ENCODE peak calls at places on chromosomes 3 and 15, in seven cellular contexts. Q is GM23338; Y is heart right ventricle; M is lung; T is tibial artery; O is cardiac muscle cell; N is effector memory CD4-positive, alpha-beta T cell. W is an unnamed sample.

GRCh38 chr3:190494907-190495306 is 19.0 kb upstream of the IL1RAP start:
- DNase-seq in Q (no peak), Y (no peak), M (no peak), T (no peak), O (no peak), N (no peak), W (no peak)

GRCh38 chr3:152335273-152335672 is 66.5 kb downstream of the MBNL1 start:
- DNase-seq in Q (no peak), Y (no peak), M (no peak), T (no peak), O (no peak), N (no peak), W (no peak)

GRCh38 chr3:158808697-158809096 is 6.8 kb downstream of the MFSD1 start:
- DNase-seq in Q (no peak), Y (no peak), M (no peak), T (no peak), O (peak; percentile 17), N (no peak), W (no peak)

GRCh38 chr3:57434041-57434440 is 110.1 kb downstream of the DNAH12 start:
- DNase-seq in Q (peak; percentile 79), Y (no peak), M (no peak), T (no peak), O (peak; percentile 65), N (no peak), W (no peak)

GRCh38 chr3:72144773-72145505 is 360.0 kb upstream of the PROK2 start:
- DNase-seq in Q (no peak), Y (peak; percentile 32), M (no peak), T (no peak), O (no peak), N (no peak), W (no peak)

GRCh38 chr3:11115548-11115947 is 38.7 kb upstream of the HRH1 start:
- DNase-seq in Q (no peak), Y (no peak), M (no peak), T (no peak), O (no peak), N (no peak), W (no peak)

GRCh38 chr15:78360958-78361714 is 21.0 kb downstream of the CRABP1 start:
- DNase-seq in Q (peak; percentile 40), Y (no peak), M (no peak), T (peak; percentile 46), O (no peak), N (no peak), W (no peak)

GRCh38 chr15:88878720-88879184 is 16.6 kb downstream of the HAPLN3 start:
- DNase-seq in Q (peak; percentile 93), Y (no peak), M (no peak), T (no peak), O (peak; percentile 60), N (no peak), W (no peak)

GRCh38 chr15:70902105-70902504 is 9.5 kb downstream of the LRRC49 start:
- DNase-seq in Q (no peak), Y (no peak), M (no peak), T (no peak), O (peak; percentile 74), N (no peak), W (no peak)

GRCh38 chr3:194632211-194632982 is 822 bp downstream of the TMEM44 start:
- DNase-seq in Q (no peak), Y (peak; percentile 48), M (no peak), T (peak; percentile 52), O (peak; percentile 51), N (no peak), W (no peak)

GRCh38 chr15:43150171-43150929 is 17.0 kb downstream of the TMEM62 start:
- DNase-seq in Q (peak; percentile 24), Y (no peak), M (no peak), T (no peak), O (peak; percentile 84), N (no peak), W (no peak)

GRCh38 chr3:161142486-161142885 is 37.3 kb upstream of the B3GALNT1 start:
- DNase-seq in Q (no peak), Y (no peak), M (no peak), T (no peak), O (peak; percentile 32), N (no peak), W (no peak)

GRCh38 chr3:45409921-45410320 is 21.5 kb downstream of the LARS2 start:
- DNase-seq in Q (no peak), Y (peak; percentile 34), M (no peak), T (no peak), O (peak; percentile 38), N (no peak), W (no peak)

GRCh38 chr3:196528639-196529233 is 13.6 kb upstream of the SMCO1 start:
- DNase-seq in Q (peak; percentile 87), Y (peak; percentile 32), M (peak; percentile 69), T (peak; percentile 70), O (peak; percentile 86), N (peak; percentile 45), W (peak; percentile 94)

GRCh38 chr3:159964166-159964973 is 24.3 kb upstream of the IL12A start:
- DNase-seq in Q (no peak), Y (no peak), M (no peak), T (no peak), O (peak; percentile 61), N (no peak), W (no peak)

GRCh38 chr15:74906193-74906449 is 530 bp downstream of the FAM219B start:
- DNase-seq in Q (peak; percentile 57), Y (no peak), M (peak; percentile 32), T (no peak), O (peak; percentile 33), N (no peak), W (no peak)

GRCh38 chr15:82680200-82681102 is 29.2 kb downstream of the AP3B2 start:
- DNase-seq in Q (peak; percentile 94), Y (no peak), M (peak; percentile 73), T (peak; percentile 57), O (no peak), N (peak; percentile 68), W (no peak)

GRCh38 chr3:10962481-10963036 is 30.0 kb upstream of the SLC6A1 start:
- DNase-seq in Q (no peak), Y (no peak), M (no peak), T (no peak), O (no peak), N (no peak), W (no peak)

GRCh38 chr3:107065094-107065861 is 312.0 kb upstream of the CCDC54 start:
- DNase-seq in Q (no peak), Y (peak; percentile 15), M (no peak), T (peak; percentile 62), O (peak; percentile 18), N (no peak), W (no peak)

GRCh38 chr15:51338496-51338895 is at the start of gene CYP19A1:
- DNase-seq in Q (peak; percentile 3), Y (no peak), M (no peak), T (no peak), O (no peak), N (no peak), W (no peak)

GRCh38 chr15:98063311-98063710 is 102.8 kb downstream of the ARRDC4 start:
- DNase-seq in Q (no peak), Y (no peak), M (no peak), T (no peak), O (no peak), N (no peak), W (no peak)

GRCh38 chr3:170506556-170506955 is 79.3 kb downstream of the SLC7A14 start:
- DNase-seq in Q (peak; percentile 37), Y (no peak), M (no peak), T (no peak), O (peak; percentile 63), N (no peak), W (no peak)

GRCh38 chr3:172170310-172170709 is 130.9 kb downstream of the FNDC3B start:
- DNase-seq in Q (no peak), Y (no peak), M (no peak), T (no peak), O (no peak), N (no peak), W (no peak)
- H3K4me3 ChIP-seq in Q (no peak overlapping the region), Y (no peak overlapping the region), M (no peak overlapping the region), T (no peak overlapping the region), O (no peak overlapping the region), N (no peak overlapping the region), W (no peak overlapping the region)

GRCh38 chr15:67745059-67745993 is 80.0 kb upstream of the SKOR1 start:
- DNase-seq in Q (no peak), Y (no peak), M (no peak), T (no peak), O (peak; percentile 51), N (no peak), W (no peak)

GRCh38 chr15:67746022-67746421 is 79.3 kb upstream of the SKOR1 start:
- DNase-seq in Q (no peak), Y (no peak), M (no peak), T (no peak), O (peak; percentile 80), N (no peak), W (no peak)

GRCh38 chr15:67747949-67748348 is 77.4 kb upstream of the SKOR1 start:
- DNase-seq in Q (no peak), Y (no peak), M (no peak), T (no peak), O (no peak), N (no peak), W (no peak)

GRCh38 chr15:67744331-67745058 is 80.8 kb upstream of the SKOR1 start:
- DNase-seq in Q (no peak), Y (no peak), M (no peak), T (no peak), O (no peak), N (no peak), W (no peak)

GRCh38 chr15:67746450-67746849 is 78.9 kb upstream of the SKOR1 start:
- DNase-seq in Q (peak; percentile 53), Y (no peak), M (no peak), T (no peak), O (no peak), N (no peak), W (no peak)
- H3K27ac ChIP-seq in Q (no peak overlapping the region), Y (no peak overlapping the region), M (no peak overlapping the region), T (no peak overlapping the region), O (no peak overlapping the region), N (no peak overlapping the region), W (no peak overlapping the region)

GRCh38 chr3:54632281-54632665 is 295.6 kb downstream of the LRTM1 start:
- DNase-seq in Q (no peak), Y (no peak), M (no peak), T (no peak), O (no peak), N (no peak), W (no peak)

GRCh38 chr3:54634122-54634469 is 293.8 kb downstream of the LRTM1 start:
- DNase-seq in Q (no peak), Y (no peak), M (no peak), T (no peak), O (no peak), N (no peak), W (no peak)

GRCh38 chr3:54631507-54632280 is 296.2 kb downstream of the LRTM1 start:
- DNase-seq in Q (no peak), Y (no peak), M (no peak), T (no peak), O (no peak), N (no peak), W (no peak)

GRCh38 chr3:54632834-54633233 is 295.0 kb downstream of the LRTM1 start:
- DNase-seq in Q (no peak), Y (no peak), M (no peak), T (no peak), O (no peak), N (no peak), W (no peak)

GRCh38 chr3:54633444-54634121 is 294.3 kb downstream of the LRTM1 start:
- DNase-seq in Q (no peak), Y (no peak), M (no peak), T (no peak), O (no peak), N (no peak), W (no peak)
- H3K4me1 ChIP-seq in Q (peaks cover 34% of the 10 kb centered on the region), Y (no peaks in the 10 kb centered on the region), M (no peaks in the 10 kb centered on the region), T (no peaks in the 10 kb centered on the region), O (no peaks in the 10 kb centered on the region), N (no peaks in the 10 kb centered on the region), W (no peaks in the 10 kb centered on the region)

GRCh38 chr3:51966016-51966415 is 1.2 kb downstream of the PCBP4 start:
- DNase-seq in Q (no peak), Y (no peak), M (no peak), T (no peak), O (no peak), N (no peak), W (no peak)
- H3K4me3 ChIP-seq in Q (peak overlapping the region; percentile 62), Y (no peak overlapping the region), M (no peak overlapping the region), T (peak overlapping the region; percentile 75), O (no peak overlapping the region), N (no peak overlapping the region), W (no peak overlapping the region)